ENCODE peak calls at places on chromosome 9, in six cellular contexts. Z, U, X, L, P and A are unnamed samples.

GRCh38 chr9:123267481-123268239 is 726 bp downstream of the STRBP start:
- DNase-seq in Z (peak), U (no peak), X (no peak), L (peak), P (peak), A (no peak)

GRCh38 chr9:69223605-69224004 is 49.5 kb downstream of the TJP2 start:
- DNase-seq in Z (no peak), U (peak), X (peak), L (peak), P (peak), A (peak)

GRCh38 chr9:130333041-130334040 is 67.8 kb downstream of the HMCN2 start:
- DNase-seq in Z (no peak), U (no peak), X (no peak), L (peak), P (no peak), A (peak)

GRCh38 chr9:133107961-133108793 is 12.9 kb downstream of the RALGDS start:
- DNase-seq in Z (peak), U (no peak), X (no peak), L (no peak), P (no peak), A (no peak)

GRCh38 chr9:131630206-131630831 is 85.0 kb downstream of the PRRT1B start:
- DNase-seq in Z (no peak), U (no peak), X (no peak), L (no peak), P (no peak), A (no peak)

GRCh38 chr9:130172161-130172857 is at the start of gene NCS1:
- DNase-seq in Z (peak), U (peak), X (peak), L (peak), P (peak), A (peak)

GRCh38 chr9:114330636-114331035 is 967 bp downstream of the ORM2 start:
- DNase-seq in Z (no peak), U (no peak), X (no peak), L (no peak), P (no peak), A (no peak)

GRCh38 chr9:72843525-72844439 is 109.1 kb downstream of the ALDH1A1 start:
- DNase-seq in Z (no peak), U (no peak), X (no peak), L (no peak), P (no peak), A (no peak)

GRCh38 chr9:129358621-129359154 is 180.6 kb upstream of the IER5L start:
- DNase-seq in Z (no peak), U (no peak), X (no peak), L (no peak), P (no peak), A (no peak)

GRCh38 chr9:13967493-13967892 is 346.4 kb downstream of the NFIB start:
- DNase-seq in Z (no peak), U (no peak), X (no peak), L (no peak), P (no peak), A (no peak)

GRCh38 chr9:129857207-129857606 is 21.9 kb downstream of the USP20 start:
- DNase-seq in Z (no peak), U (no peak), X (no peak), L (no peak), P (no peak), A (no peak)

GRCh38 chr9:34957492-34958410 is at the start of gene PHF24:
- DNase-seq in Z (no peak), U (no peak), X (no peak), L (peak), P (peak), A (no peak)

GRCh38 chr9:110050925-110051355 is 157.0 kb downstream of the C9orf152 start:
- DNase-seq in Z (no peak), U (peak), X (no peak), L (no peak), P (no peak), A (peak)

GRCh38 chr9:123061216-123061615 is 27.7 kb downstream of the GPR21 start:
- DNase-seq in Z (no peak), U (no peak), X (no peak), L (no peak), P (no peak), A (no peak)

GRCh38 chr9:136671646-136672430 is 9.1 kb downstream of the EGFL7 start:
- DNase-seq in Z (no peak), U (peak), X (no peak), L (peak), P (peak), A (no peak)

GRCh38 chr9:93677641-93678136 is 101.3 kb downstream of the PHF2 start:
- DNase-seq in Z (no peak), U (no peak), X (no peak), L (peak), P (no peak), A (no peak)

GRCh38 chr9:71364196-71364955 is 243.0 kb upstream of the TRPM3 start:
- DNase-seq in Z (no peak), U (no peak), X (no peak), L (no peak), P (no peak), A (peak)

GRCh38 chr9:125674981-125675973 is 31.7 kb downstream of the MAPKAP1 start:
- DNase-seq in Z (no peak), U (peak), X (no peak), L (no peak), P (no peak), A (peak)

GRCh38 chr9:73441890-73442818 is 290.5 kb downstream of the ANXA1 start:
- DNase-seq in Z (no peak), U (no peak), X (no peak), L (no peak), P (peak), A (no peak)

GRCh38 chr9:99811598-99812383 is 9.9 kb upstream of the NR4A3 start:
- DNase-seq in Z (no peak), U (no peak), X (no peak), L (no peak), P (no peak), A (no peak)

GRCh38 chr9:81759680-81760215 is 70.4 kb upstream of the TLE1 start:
- DNase-seq in Z (no peak), U (peak), X (no peak), L (no peak), P (no peak), A (peak)